ENCODE peak calls at places on chromosomes 7 and 10, in eight cellular contexts. C, A, G, F, E, D, S and B are unnamed samples.

GRCh38 chr7:31852438-31852837 is 165.4 kb downstream of the PPP1R17 start:
- DNase-seq in C (no peak), A (no peak), G (no peak), F (no peak), E (no peak), D (no peak), S (no peak), B (no peak)

GRCh38 chr10:126902157-126902556 is 3.1 kb upstream of the DOCK1 start:
- DNase-seq in C (no peak), A (peak; percentile 48), G (no peak), F (peak; percentile 83), E (peak; percentile 81), D (no peak), S (no peak), B (peak; percentile 77)

GRCh38 chr10:71255817-71256660 is 43.7 kb downstream of the UNC5B start:
- DNase-seq in C (peak; percentile 92), A (no peak), G (no peak), F (peak; percentile 93), E (peak; percentile 91), D (no peak), S (no peak), B (no peak)

GRCh38 chr7:69403169-69403568 is 195.1 kb upstream of the AUTS2 start:
- DNase-seq in C (no peak), A (peak; percentile 76), G (peak; percentile 20), F (peak; percentile 19), E (no peak), D (no peak), S (no peak), B (no peak)

GRCh38 chr7:157389951-157390730 is 53.3 kb downstream of the DNAJB6 start:
- DNase-seq in C (no peak), A (no peak), G (no peak), F (peak; percentile 79), E (peak; percentile 54), D (peak; percentile 27), S (no peak), B (no peak)

GRCh38 chr7:16098585-16099179 is 322.7 kb downstream of the CRPPA start:
- DNase-seq in C (no peak), A (peak; percentile 66), G (peak; percentile 30), F (peak; percentile 51), E (no peak), D (no peak), S (no peak), B (no peak)

GRCh38 chr10:27380929-27381358 is 123.2 kb upstream of the RAB18 start:
- DNase-seq in C (no peak), A (no peak), G (no peak), F (no peak), E (no peak), D (no peak), S (no peak), B (no peak)

GRCh38 chr10:126787201-126787600 is 116.7 kb upstream of the C10orf90 start:
- DNase-seq in C (no peak), A (no peak), G (no peak), F (no peak), E (no peak), D (no peak), S (no peak), B (no peak)

GRCh38 chr10:8416755-8417154 is 362.3 kb downstream of the GATA3 start:
- DNase-seq in C (no peak), A (no peak), G (no peak), F (no peak), E (no peak), D (peak; percentile 58), S (no peak), B (no peak)

GRCh38 chr10:78211476-78212110 is 177.9 kb downstream of the RPS24 start:
- DNase-seq in C (no peak), A (peak; percentile 41), G (peak; percentile 8), F (peak; percentile 65), E (peak; percentile 24), D (no peak), S (no peak), B (peak; percentile 41)

GRCh38 chr7:144403649-144404061 is at the start of gene NOBOX:
- DNase-seq in C (no peak), A (no peak), G (no peak), F (no peak), E (no peak), D (no peak), S (no peak), B (no peak)

GRCh38 chr7:144403102-144403501 is 391 bp downstream of the NOBOX start:
- DNase-seq in C (no peak), A (no peak), G (no peak), F (no peak), E (no peak), D (no peak), S (no peak), B (no peak)

GRCh38 chr7:144399946-144400345 is 3.5 kb downstream of the NOBOX start:
- DNase-seq in C (no peak), A (no peak), G (no peak), F (no peak), E (no peak), D (no peak), S (no peak), B (no peak)

GRCh38 chr7:144398911-144399310 is 4.6 kb downstream of the NOBOX start:
- DNase-seq in C (no peak), A (no peak), G (no peak), F (no peak), E (no peak), D (no peak), S (no peak), B (no peak)

GRCh38 chr7:144401490-144401889 is 2.0 kb downstream of the NOBOX start:
- DNase-seq in C (no peak), A (no peak), G (no peak), F (no peak), E (no peak), D (no peak), S (no peak), B (no peak)
- H3K27me3 ChIP-seq in C (no peaks in the 10 kb centered on the region), A (no peaks in the 10 kb centered on the region), G (no peaks in the 10 kb centered on the region), F (no peaks in the 10 kb centered on the region), E (peaks cover 2% of the 10 kb centered on the region), D (no peaks in the 10 kb centered on the region), S (no peaks in the 10 kb centered on the region), B (no peaks in the 10 kb centered on the region)

GRCh38 chr7:151016942-151017341 is 7.4 kb downstream of the ATG9B start:
- DNase-seq in C (no peak), A (no peak), G (no peak), F (no peak), E (no peak), D (peak; percentile 31), S (no peak), B (no peak)
- H3K27me3 ChIP-seq in C (peaks cover 44% of the 10 kb centered on the region), A (peaks cover 7% of the 10 kb centered on the region), G (peaks cover 3% of the 10 kb centered on the region), F (peaks cover 10% of the 10 kb centered on the region), E (peaks cover 33% of the 10 kb centered on the region), D (no peaks in the 10 kb centered on the region), S (peaks cover 7% of the 10 kb centered on the region), B (peaks cover 58% of the 10 kb centered on the region)

GRCh38 chr10:75597691-75598455 is 166.4 kb downstream of the LRMDA start:
- DNase-seq in C (no peak), A (no peak), G (no peak), F (no peak), E (no peak), D (no peak), S (no peak), B (no peak)
- H3K27me3 ChIP-seq in C (no peaks in the 10 kb centered on the region), A (no peaks in the 10 kb centered on the region), G (peaks cover 38% of the 10 kb centered on the region), F (no peaks in the 10 kb centered on the region), E (peaks cover 20% of the 10 kb centered on the region), D (no peaks in the 10 kb centered on the region), S (no peaks in the 10 kb centered on the region), B (peaks cover 4% of the 10 kb centered on the region)

DNA sequence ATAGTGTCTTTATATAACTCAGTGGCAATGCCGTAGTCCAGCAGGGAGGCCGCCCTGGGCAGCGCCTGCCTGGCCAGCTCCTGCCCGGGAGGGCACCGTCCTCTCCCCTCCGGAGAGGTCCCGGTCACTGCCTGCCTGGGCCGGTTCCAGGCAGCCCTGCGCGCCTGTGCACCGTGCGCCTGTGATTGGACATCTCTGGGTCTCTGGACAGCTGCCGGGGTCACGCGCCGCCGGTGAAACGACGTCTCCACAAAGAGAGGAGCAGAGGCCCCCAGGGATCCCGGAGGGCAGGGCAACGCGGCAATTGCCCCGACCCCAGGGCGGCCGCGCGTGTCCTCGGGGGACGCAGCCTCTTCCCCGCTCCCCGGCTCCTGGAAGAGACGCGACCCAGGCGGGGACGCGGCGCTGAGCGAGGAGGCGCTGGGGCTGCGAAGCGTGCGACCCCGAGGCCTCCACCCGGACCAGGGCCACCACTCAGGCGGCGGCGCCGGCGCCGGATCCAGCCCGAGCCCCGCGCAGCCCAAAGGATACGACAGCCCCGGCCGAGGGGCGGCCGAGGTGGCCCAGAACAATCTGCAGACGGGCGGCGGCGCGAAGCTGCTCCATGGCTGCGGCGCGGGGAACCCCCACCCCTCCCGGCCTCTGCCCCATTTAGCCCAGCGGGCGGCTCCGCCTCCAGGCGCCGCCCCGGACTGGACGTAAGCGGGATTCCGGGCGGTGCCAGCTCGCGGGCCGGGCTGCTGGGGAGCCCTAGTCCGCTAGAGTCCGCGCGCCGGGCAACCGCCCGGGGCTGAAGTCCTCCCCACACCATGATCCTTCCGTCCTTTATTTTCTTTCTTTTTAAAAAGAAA is at the start of gene PHYH:
- DNase-seq in C (peak; percentile 94), A (peak; percentile 82), G (peak; percentile 46), F (peak; percentile 92), E (peak; percentile 64), D (peak; percentile 78), S (peak; percentile 92), B (peak; percentile 85)
- H3K27me3 ChIP-seq in C (no peaks in the 10 kb centered on the region), A (no peaks in the 10 kb centered on the region), G (no peaks in the 10 kb centered on the region), F (no peaks in the 10 kb centered on the region), E (no peaks in the 10 kb centered on the region), D (no peaks in the 10 kb centered on the region), S (no peaks in the 10 kb centered on the region), B (no peaks in the 10 kb centered on the region)

DNA sequence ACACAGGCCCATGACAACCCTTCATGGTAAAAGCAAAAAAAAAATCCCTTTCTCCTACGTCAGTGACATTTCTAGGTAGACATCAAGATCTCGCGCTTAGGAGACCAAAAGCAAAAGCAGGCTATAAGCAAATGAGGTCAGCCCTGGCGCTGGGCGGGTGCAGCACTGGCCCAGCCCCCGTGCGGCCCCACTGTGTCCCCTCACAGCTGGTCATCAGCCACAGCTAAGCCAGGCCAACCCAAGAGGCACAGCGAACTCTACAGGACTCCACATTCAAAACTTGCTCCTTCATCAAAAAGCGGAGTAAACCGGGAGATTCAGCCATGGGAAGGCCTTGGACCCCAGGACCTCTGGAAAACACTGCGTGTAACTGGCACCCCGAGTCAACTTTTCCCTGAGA is 113.7 kb downstream of the PTPRN2 start:
- DNase-seq in C (no peak), A (no peak), G (no peak), F (no peak), E (no peak), D (no peak), S (no peak), B (no peak)
- H3K27me3 ChIP-seq in C (no peaks in the 10 kb centered on the region), A (no peaks in the 10 kb centered on the region), G (no peaks in the 10 kb centered on the region), F (no peaks in the 10 kb centered on the region), E (no peaks in the 10 kb centered on the region), D (no peaks in the 10 kb centered on the region), S (peaks cover 5% of the 10 kb centered on the region), B (no peaks in the 10 kb centered on the region)

GRCh38 chr10:108338146-108338545 is 1173.6 kb upstream of the SORCS1 start:
- DNase-seq in C (no peak), A (no peak), G (no peak), F (no peak), E (no peak), D (no peak), S (no peak), B (no peak)

GRCh38 chr10:108336836-108337235 is 1172.3 kb upstream of the SORCS1 start:
- DNase-seq in C (no peak), A (no peak), G (no peak), F (no peak), E (no peak), D (no peak), S (no peak), B (no peak)
- H3K27me3 ChIP-seq in C (no peaks in the 10 kb centered on the region), A (no peaks in the 10 kb centered on the region), G (no peaks in the 10 kb centered on the region), F (no peaks in the 10 kb centered on the region), E (no peaks in the 10 kb centered on the region), D (no peaks in the 10 kb centered on the region), S (no peaks in the 10 kb centered on the region), B (no peaks in the 10 kb centered on the region)